ENCODE peak calls at places on chromosomes 13 and 19, in six cellular contexts. O, E, X, Y, W and T are unnamed samples. For H3K4me1 and H3K9me3, the result is how much of the 10 kb centered on the place peaks cover.

GRCh38 chr13:73107970-73108369 is 49.2 kb downstream of the KLF5 start:
- DNase-seq in O (no peak), E (no peak), X (no peak), Y (no peak), W (no peak), T (no peak)

GRCh38 chr13:24097667-24098066 is 62.9 kb upstream of the SPATA13 start:
- DNase-seq in O (no peak), E (no peak), X (no peak), Y (no peak), W (no peak), T (no peak)

GRCh38 chr19:16309653-16310052 is 15.0 kb upstream of the KLF2 start:
- DNase-seq in O (no peak), E (no peak), X (no peak), Y (no peak), W (no peak), T (no peak)

GRCh38 chr19:19468424-19469050 is 46.8 kb downstream of the TSSK6 start:
- DNase-seq in O (no peak), E (no peak), X (no peak), Y (no peak), W (no peak), T (no peak)

GRCh38 chr19:18007605-18007938 is 398 bp upstream of the ARRDC2 start:
- DNase-seq in O (no peak), E (no peak), X (no peak), Y (no peak), W (no peak), T (no peak)

GRCh38 chr13:31870511-31870910 is 131.2 kb downstream of the RXFP2 start:
- DNase-seq in O (no peak), E (no peak), X (no peak), Y (no peak), W (peak), T (no peak)

GRCh38 chr19:46878613-46879375 is 18.0 kb downstream of the ARHGAP35 start:
- DNase-seq in O (no peak), E (no peak), X (no peak), Y (no peak), W (no peak), T (no peak)

GRCh38 chr19:47271949-47272348 is 2.7 kb upstream of the INAFM1 start:
- DNase-seq in O (no peak), E (no peak), X (no peak), Y (no peak), W (no peak), T (no peak)

GRCh38 chr13:55483626-55484158 is 1657.0 kb upstream of the PRR20A start:
- DNase-seq in O (no peak), E (no peak), X (no peak), Y (no peak), W (no peak), T (no peak)

GRCh38 chr19:41570639-41571112 is 5.3 kb upstream of the CEACAM21 start:
- DNase-seq in O (peak), E (no peak), X (peak), Y (peak), W (peak), T (peak)

GRCh38 chr13:51005566-51005965 is 96.0 kb downstream of the RNASEH2B start:
- DNase-seq in O (no peak), E (no peak), X (no peak), Y (no peak), W (no peak), T (no peak)

GRCh38 chr13:40384976-40385857 is 281.2 kb downstream of the FOXO1 start:
- DNase-seq in O (no peak), E (no peak), X (no peak), Y (no peak), W (no peak), T (no peak)

GRCh38 chr13:30422056-30422914 is at the start of gene UBE2L5:
- DNase-seq in O (peak), E (no peak), X (peak), Y (peak), W (peak), T (peak)

GRCh38 chr13:113951246-113951999 is 22.5 kb downstream of the C13orf46 start:
- DNase-seq in O (peak), E (peak), X (peak), Y (peak), W (peak), T (peak)

GRCh38 chr19:23507441-23507840 is 112.2 kb upstream of the ZNF91 start:
- DNase-seq in O (no peak), E (no peak), X (no peak), Y (no peak), W (no peak), T (no peak)

GRCh38 chr19:17624314-17624991 is 63.7 kb downstream of the UNC13A start:
- DNase-seq in O (no peak), E (no peak), X (no peak), Y (no peak), W (no peak), T (no peak)

GRCh38 chr13:97174638-97175037 is 47.5 kb upstream of the MBNL2 start:
- DNase-seq in O (no peak), E (no peak), X (no peak), Y (no peak), W (no peak), T (no peak)

GRCh38 chr13:37747071-37747612 is 122.4 kb downstream of the TRPC4 start:
- DNase-seq in O (no peak), E (no peak), X (no peak), Y (no peak), W (no peak), T (no peak)

DNA sequence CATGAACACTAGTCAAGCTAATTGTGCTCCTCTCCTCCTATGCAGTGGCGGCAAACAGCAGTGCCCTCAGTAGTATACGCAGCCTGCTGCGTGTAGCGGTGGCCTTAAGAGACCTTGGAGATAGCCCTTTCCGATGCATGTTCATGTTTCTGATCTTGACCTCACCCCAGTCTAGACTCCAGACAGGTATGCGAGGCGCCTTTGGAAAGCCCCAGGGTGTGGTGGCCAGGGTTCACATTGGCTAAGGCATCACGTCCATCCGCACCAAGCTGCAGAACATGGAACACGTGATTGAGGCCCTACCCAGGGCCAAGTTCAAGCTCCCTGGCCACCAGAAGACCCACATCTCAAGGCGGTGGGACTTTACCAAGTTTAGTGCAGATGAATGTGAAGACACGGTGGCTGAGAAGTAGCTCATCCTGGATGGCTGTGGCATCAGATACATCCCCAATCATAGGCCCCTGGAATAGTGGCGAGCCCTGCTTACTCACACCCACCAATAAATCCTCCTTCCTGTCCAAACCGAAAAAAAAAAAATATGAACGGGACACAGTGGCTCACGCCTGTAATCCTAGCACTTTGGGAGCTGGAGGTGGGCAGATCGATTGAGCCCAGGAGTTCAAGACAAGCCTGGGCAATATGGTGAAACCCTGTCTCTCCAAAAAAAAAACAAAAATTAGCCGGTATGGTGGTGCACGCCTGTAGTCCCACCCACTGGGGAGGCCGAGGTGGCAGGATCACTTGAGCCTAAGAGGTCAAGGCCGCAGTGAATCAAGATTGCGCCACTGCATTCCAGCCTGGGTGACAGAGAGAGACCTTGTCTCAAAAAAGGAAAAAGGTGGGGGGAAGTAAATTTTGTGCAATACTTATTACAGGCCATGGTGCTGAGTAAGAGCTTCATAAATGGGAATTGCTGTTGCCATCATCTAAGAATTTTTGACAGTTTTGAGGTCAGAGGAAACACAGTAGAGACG is 12.4 kb upstream of the CBLC start:
- DNase-seq in O (no peak), E (no peak), X (no peak), Y (peak), W (peak), T (no peak)
- H3K4me1 ChIP-seq in O (under half), E (under half), X (under half), Y (under half), W (under half), T (under half)

GRCh38 chr13:104004572-104004971 is 938.4 kb upstream of the SLC10A2 start:
- DNase-seq in O (no peak), E (no peak), X (no peak), Y (no peak), W (no peak), T (no peak)

GRCh38 chr13:104006625-104007061 is 940.4 kb upstream of the SLC10A2 start:
- DNase-seq in O (no peak), E (no peak), X (no peak), Y (no peak), W (no peak), T (no peak)

GRCh38 chr13:103996733-103997132 is 930.5 kb upstream of the SLC10A2 start:
- DNase-seq in O (no peak), E (no peak), X (no peak), Y (no peak), W (no peak), T (no peak)

GRCh38 chr13:104001766-104002165 is 935.5 kb upstream of the SLC10A2 start:
- DNase-seq in O (no peak), E (no peak), X (no peak), Y (no peak), W (no peak), T (no peak)
- H3K9me3 ChIP-seq in O (under half), E (under half), X (under half), Y (under half), W (under half), T (under half)

GRCh38 chr19:13847033-13847899 is 29.7 kb upstream of the NANOS3 start:
- DNase-seq in O (peak), E (no peak), X (peak), Y (peak), W (peak), T (peak)
- H3K4me1 ChIP-seq in O (half or more), E (under half), X (under half), Y (under half), W (under half), T (half or more)

DNA sequence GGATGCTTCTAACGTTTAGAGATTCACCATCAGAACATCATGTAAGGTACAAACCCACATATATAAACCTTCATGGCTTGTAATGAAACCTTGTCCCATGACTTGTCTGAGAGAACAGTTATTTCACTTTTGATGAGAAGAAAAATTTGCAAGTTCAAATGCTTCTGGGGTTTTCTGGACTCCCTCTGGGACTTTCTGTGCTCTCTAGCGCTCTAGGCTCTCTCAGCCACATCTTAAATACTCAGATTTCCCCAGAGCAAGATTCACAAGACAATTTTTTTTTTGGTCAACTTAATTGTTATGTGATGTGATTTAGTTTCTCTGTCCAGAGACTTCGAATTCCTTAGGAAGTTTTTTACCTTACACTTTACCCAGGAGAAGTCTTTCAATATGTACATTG is 282.8 kb upstream of the EDNRB start:
- DNase-seq in O (no peak), E (no peak), X (no peak), Y (no peak), W (no peak), T (no peak)
- H3K9me3 ChIP-seq in O (under half), E (under half), X (under half), Y (under half), W (under half), T (under half)

GRCh38 chr13:106958690-106959089 is 390.8 kb upstream of the ARGLU1 start:
- DNase-seq in O (no peak), E (no peak), X (no peak), Y (peak), W (no peak), T (no peak)

GRCh38 chr13:106963151-106963550 is 395.2 kb upstream of the ARGLU1 start:
- DNase-seq in O (no peak), E (no peak), X (no peak), Y (no peak), W (no peak), T (no peak)

DNA sequence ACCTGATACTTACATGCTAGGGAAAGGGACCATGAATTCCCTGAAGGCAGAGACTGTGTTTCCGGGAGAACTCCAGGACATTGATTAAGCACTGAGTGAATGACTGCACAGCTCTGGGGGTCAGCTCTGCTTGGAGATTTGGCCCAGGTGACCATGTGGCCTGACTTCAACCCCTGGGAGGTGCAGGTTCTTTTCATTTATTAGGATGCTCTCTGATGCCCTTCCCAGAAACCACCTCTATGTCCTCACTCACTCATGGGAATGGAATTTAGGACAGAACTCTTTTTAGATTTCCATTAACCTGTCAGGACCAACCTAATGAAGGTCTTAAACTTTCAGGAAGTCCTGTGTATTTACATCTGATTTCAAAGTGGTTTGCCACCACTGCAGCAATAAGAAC is 393.3 kb upstream of the ARGLU1 start:
- DNase-seq in O (no peak), E (no peak), X (no peak), Y (no peak), W (no peak), T (no peak)
- H3K4me1 ChIP-seq in O (under half), E (under half), X (under half), Y (under half), W (under half), T (under half)

GRCh38 chr19:44151491-44151890 is 10.1 kb downstream of the ZNF234 start:
- DNase-seq in O (no peak), E (no peak), X (no peak), Y (no peak), W (no peak), T (no peak)

DNA sequence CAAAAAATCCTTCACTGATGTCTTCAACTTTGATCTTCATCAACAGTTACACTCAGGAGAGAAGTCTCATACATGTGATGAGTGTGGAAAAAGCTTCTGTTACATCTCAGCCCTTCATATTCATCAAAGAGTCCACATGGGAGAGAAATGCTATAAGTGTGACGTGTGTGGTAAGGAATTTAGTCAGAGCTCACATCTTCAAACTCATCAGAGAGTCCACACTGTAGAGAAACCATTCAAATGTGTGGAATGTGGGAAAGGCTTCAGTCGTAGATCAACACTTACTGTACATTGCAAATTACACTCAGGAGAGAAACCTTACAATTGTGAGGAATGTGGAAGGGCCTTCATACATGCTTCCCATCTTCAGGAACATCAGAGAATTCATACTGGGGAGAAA is 8.4 kb upstream of the ZNF226 start:
- DNase-seq in O (no peak), E (no peak), X (no peak), Y (no peak), W (no peak), T (no peak)
- H3K9me3 ChIP-seq in O (half or more), E (under half), X (under half), Y (under half), W (under half), T (under half)

GRCh38 chr13:48275507-48275906 is 28.0 kb upstream of the RB1 start:
- DNase-seq in O (no peak), E (no peak), X (no peak), Y (no peak), W (no peak), T (no peak)

GRCh38 chr13:48278806-48279205 is 24.7 kb upstream of the RB1 start:
- DNase-seq in O (no peak), E (no peak), X (no peak), Y (no peak), W (no peak), T (no peak)

GRCh38 chr13:48268019-48268418 is 35.0 kb downstream of the ITM2B start:
- DNase-seq in O (no peak), E (no peak), X (no peak), Y (no peak), W (no peak), T (no peak)

DNA sequence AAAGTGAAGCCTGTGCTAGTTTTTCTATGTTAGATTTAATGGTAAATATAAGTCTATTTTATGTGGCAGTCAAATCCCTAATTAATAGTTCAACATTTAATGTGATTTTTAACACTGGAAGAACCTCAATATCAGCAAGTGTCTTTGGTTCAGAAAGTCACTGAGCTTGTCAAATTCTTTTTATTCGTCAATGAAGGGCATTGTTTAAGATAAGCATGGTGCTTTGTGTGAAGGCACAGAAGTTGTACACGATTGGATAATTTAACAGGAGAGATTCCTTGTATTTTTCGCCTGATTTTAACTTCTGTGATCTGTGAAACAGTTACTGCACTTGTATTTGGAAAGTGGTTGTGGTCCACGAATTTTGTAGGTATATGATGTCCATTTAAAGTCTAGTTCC is 30.2 kb upstream of the RB1 start:
- DNase-seq in O (no peak), E (no peak), X (no peak), Y (no peak), W (no peak), T (no peak)
- H3K4me1 ChIP-seq in O (under half), E (under half), X (under half), Y (under half), W (under half), T (under half)

GRCh38 chr19:8887364-8887763 is 55.2 kb downstream of the MBD3L1 start:
- DNase-seq in O (no peak), E (no peak), X (no peak), Y (no peak), W (no peak), T (no peak)

GRCh38 chr19:8893419-8893818 is 61.2 kb downstream of the MBD3L1 start:
- DNase-seq in O (no peak), E (no peak), X (no peak), Y (no peak), W (no peak), T (no peak)

GRCh38 chr19:8884416-8884815 is 52.2 kb downstream of the MBD3L1 start:
- DNase-seq in O (no peak), E (no peak), X (no peak), Y (no peak), W (no peak), T (no peak)

DNA sequence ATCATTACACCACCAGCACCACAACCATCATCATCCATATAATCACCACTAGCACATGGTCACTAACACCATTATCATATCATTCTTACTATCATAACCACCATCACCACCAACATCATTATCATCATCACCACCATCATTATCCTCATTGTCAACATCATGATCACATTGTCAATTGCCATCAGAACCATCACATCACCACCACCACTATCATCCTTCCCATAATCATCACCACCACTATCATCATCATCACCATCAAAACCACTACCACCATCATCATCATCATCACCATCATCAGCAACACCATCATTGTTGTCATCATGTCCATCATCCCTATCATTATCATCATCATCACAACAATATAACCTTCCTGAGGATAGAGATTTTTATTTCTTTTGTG is 58.1 kb downstream of the MBD3L1 start:
- DNase-seq in O (no peak), E (no peak), X (no peak), Y (no peak), W (no peak), T (no peak)
- H3K9me3 ChIP-seq in O (under half), E (under half), X (under half), Y (under half), W (under half), T (under half)

GRCh38 chr19:13064092-13064489 is 38.6 kb downstream of the LYL1 start:
- DNase-seq in O (peak), E (no peak), X (no peak), Y (no peak), W (no peak), T (no peak)
- H3K4me1 ChIP-seq in O (half or more), E (under half), X (under half), Y (under half), W (under half), T (under half)